ENCODE peak calls at places on chromosomes 3 and 15, in eight cellular contexts. G is GM23248, P is OCI-LY7, V is GM23338, Z is PC-3, O is neural progenitor cell, X is SK-N-SH, L is MM.1S. Q is an unnamed sample.

GRCh38 chr3:16512435-16513140 is 911 bp downstream of the RFTN1 start:
- DNase-seq in V (peak; percentile 54), X (peak; percentile 67), Z (no peak), O (peak; percentile 32), G (peak; percentile 76), P (peak; percentile 88), L (no peak), Q (no peak)

GRCh38 chr15:77002954-77003912 is 8.3 kb downstream of the PSTPIP1 start:
- DNase-seq in Z (no peak), X (no peak), O (no peak), P (peak; percentile 84), V (no peak), L (peak; percentile 70), G (no peak), Q (no peak)

GRCh38 chr3:12782172-12782815 is 14.2 kb upstream of the CAND2 start:
- DNase-seq in P (no peak), V (peak; percentile 83), L (no peak), Z (no peak), X (no peak), G (no peak), O (peak; percentile 33), Q (no peak)

GRCh38 chr15:41671656-41672636 is 11.7 kb downstream of the MGA start:
- DNase-seq in V (no peak), X (no peak), G (no peak), O (no peak), Z (no peak), P (no peak), L (no peak), Q (no peak)

GRCh38 chr3:63654246-63654645 is 1.8 kb downstream of the SNTN start:
- DNase-seq in P (no peak), Z (no peak), G (peak; percentile 62), O (no peak), L (no peak), V (no peak), X (no peak), Q (no peak)

GRCh38 chr15:48647963-48648362 is 2.5 kb upstream of the FBN1 start:
- DNase-seq in G (peak; percentile 76), Z (peak; percentile 28), O (peak; percentile 58), X (peak; percentile 31), L (no peak), V (peak; percentile 34), P (no peak), Q (no peak)

GRCh38 chr3:113179235-113179829 is 32.0 kb upstream of the BOC start:
- DNase-seq in V (no peak), X (no peak), O (no peak), L (no peak), Z (no peak), P (no peak), G (no peak), Q (no peak)

GRCh38 chr3:99952306-99952705 is 134.6 kb downstream of the CMSS1 start:
- DNase-seq in G (peak; percentile 69), P (no peak), O (no peak), L (no peak), V (no peak), Z (peak; percentile 49), X (no peak), Q (no peak)

GRCh38 chr15:74220475-74221248 is 15.5 kb upstream of the CCDC33 start:
- DNase-seq in Z (no peak), V (no peak), P (no peak), X (no peak), G (no peak), O (no peak), L (no peak), Q (no peak)

GRCh38 chr3:182605882-182606611 is 187.3 kb upstream of the ATP11B start:
- DNase-seq in G (no peak), V (no peak), Z (peak; percentile 41), L (no peak), O (no peak), P (no peak), X (no peak), Q (no peak)

GRCh38 chr15:26318689-26319088 is 454.2 kb downstream of the GABRB3 start:
- DNase-seq in L (no peak), X (no peak), P (no peak), G (no peak), O (no peak), Z (no peak), V (no peak), Q (no peak)

GRCh38 chr3:54188176-54188791 is 65.9 kb downstream of the CACNA2D3 start:
- DNase-seq in V (peak; percentile 90), O (peak; percentile 90), P (peak; percentile 57), G (peak; percentile 54), X (no peak), Z (peak; percentile 66), L (peak; percentile 71), Q (peak; percentile 7)
- TF ChIP-seq EZH2phosphoT487 in V (no peak), O (no peak), P (no peak), G (no peak), X (no peak), Z (no peak), L (no peak), Q (no peak)

GRCh38 chr3:177917234-177917861 is 618.9 kb upstream of the KCNMB2 start:
- DNase-seq in P (no peak), G (no peak), Z (no peak), O (no peak), L (no peak), X (no peak), V (no peak), Q (no peak)

GRCh38 chr3:177916461-177916860 is 619.8 kb upstream of the KCNMB2 start:
- DNase-seq in O (no peak), V (no peak), Z (no peak), X (no peak), L (no peak), P (no peak), G (no peak), Q (no peak)

GRCh38 chr3:177921153-177921552 is 615.1 kb upstream of the KCNMB2 start:
- DNase-seq in G (no peak), L (no peak), Z (no peak), P (no peak), V (no peak), O (no peak), X (no peak), Q (no peak)
- TF ChIP-seq EZH2phosphoT487 in G (no peak), L (no peak), Z (no peak), P (no peak), V (no peak), O (no peak), X (no peak), Q (no peak)

GRCh38 chr3:129344540-129345220 is 66.0 kb downstream of the HMCES start:
- DNase-seq in V (peak; percentile 85), P (no peak), X (no peak), O (peak; percentile 69), G (no peak), Z (no peak), L (no peak), Q (no peak)

GRCh38 chr3:129345971-129346370 is 67.3 kb downstream of the HMCES start:
- DNase-seq in P (no peak), L (no peak), X (no peak), O (no peak), G (peak; percentile 32), V (no peak), Z (no peak), Q (no peak)

GRCh38 chr3:129345281-129345680 is 66.6 kb downstream of the HMCES start:
- DNase-seq in Z (no peak), G (no peak), L (no peak), V (no peak), O (no peak), X (no peak), P (no peak), Q (no peak)

GRCh38 chr3:129341331-129342141 is 62.9 kb downstream of the HMCES start:
- DNase-seq in O (no peak), V (no peak), G (no peak), Z (no peak), P (no peak), X (no peak), L (no peak), Q (no peak)

GRCh38 chr3:129343643-129344360 is 65.1 kb downstream of the HMCES start:
- DNase-seq in G (peak; percentile 71), Z (no peak), X (no peak), V (peak; percentile 85), P (peak; percentile 24), O (peak; percentile 77), L (peak; percentile 55), Q (peak; percentile 21)
- TF ChIP-seq EZH2phosphoT487 in G (no peak), Z (no peak), X (no peak), V (no peak), P (no peak), O (no peak), L (no peak), Q (no peak)

DNA sequence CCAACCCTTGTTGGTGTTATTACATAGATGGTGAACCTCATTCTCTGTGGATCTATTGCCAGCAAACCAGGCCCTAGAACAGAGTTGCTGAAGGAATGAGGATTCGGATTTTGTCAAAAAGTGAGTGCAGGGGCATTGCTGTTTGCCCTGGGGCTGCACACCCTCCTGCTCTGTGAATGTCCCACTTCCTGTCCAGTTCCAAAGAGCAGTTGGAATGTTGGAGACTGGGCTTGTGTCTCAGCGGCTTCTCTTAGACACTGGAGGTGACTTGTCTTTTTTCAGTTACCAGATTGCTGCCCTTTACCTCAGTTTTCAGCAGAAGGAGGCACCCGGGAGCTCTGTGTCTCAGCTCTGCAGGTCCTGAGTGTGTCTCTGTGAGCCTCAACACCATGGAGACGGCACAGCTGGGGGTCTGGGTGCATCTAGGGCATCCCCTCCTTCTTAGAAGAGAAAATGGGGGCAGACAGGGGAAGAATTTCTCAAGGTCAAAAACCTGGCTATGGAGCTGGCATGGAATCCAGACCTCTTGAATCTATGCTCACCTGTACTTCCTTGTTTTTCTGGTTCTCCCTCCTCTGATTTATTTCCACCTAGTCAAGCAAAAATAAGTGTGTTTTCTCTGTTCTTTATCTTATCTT is 46.3 kb downstream of the LIMD1 start:
- DNase-seq in O (no peak), L (no peak), P (no peak), V (no peak), G (no peak), Z (peak; percentile 44), X (no peak), Q (no peak)
- TF ChIP-seq EZH2phosphoT487 in O (no peak), L (no peak), P (no peak), V (no peak), G (no peak), Z (no peak), X (no peak), Q (no peak)

GRCh38 chr3:190339130-190339529 is 16.9 kb upstream of the CLDN1 start:
- DNase-seq in P (no peak), L (peak; percentile 35), G (peak; percentile 72), O (no peak), Z (peak; percentile 49), X (no peak), V (peak; percentile 6), Q (peak; percentile 18)
- TF ChIP-seq EZH2phosphoT487 in P (no peak), L (no peak), G (no peak), O (no peak), Z (no peak), X (no peak), V (no peak), Q (no peak)